ENCODE peak calls at places on chromosome 22, in nine cellular contexts. B is GDM1; W is BJ; T is glomerular endothelial cell; J is psoas muscle; X is neuronal stem cell; K is cardiac fibroblast; Z is T-cell; I is activated naive CD4-positive, alpha-beta T cell treated with Interleukin-2 at 50 U/mL for 16 hours. A is an unnamed sample.

GRCh38 chr22:28208036-28208435 is 289.0 kb upstream of the PITPNB start:
- DNase-seq in Z (no peak), W (no peak), X (no peak), T (no peak), I (no peak), J (no peak), K (peak), B (no peak), A (no peak)

GRCh38 chr22:34966980-34967379 is 99.0 kb upstream of the ISX start:
- DNase-seq in K (peak), I (no peak), J (no peak), B (no peak), X (no peak), Z (no peak), T (no peak), W (no peak), A (no peak)

GRCh38 chr22:35315855-35316745 is 16.4 kb downstream of the TOM1 start:
- DNase-seq in W (no peak), X (no peak), B (no peak), I (no peak), T (no peak), K (no peak), Z (no peak), J (peak), A (no peak)

GRCh38 chr22:44860311-44860710 is 107.9 kb downstream of the ARHGAP8 start:
- DNase-seq in Z (no peak), I (no peak), T (no peak), J (no peak), K (no peak), X (no peak), B (no peak), W (no peak), A (no peak)

GRCh38 chr22:38657248-38657909 is 941 bp downstream of the CBY1 start:
- DNase-seq in J (no peak), K (peak), B (no peak), X (no peak), W (no peak), Z (peak), T (no peak), I (peak), A (no peak)

GRCh38 chr22:46968359-46968740 is 205.9 kb downstream of the TBC1D22A start:
- DNase-seq in T (no peak), W (no peak), J (peak), Z (no peak), K (no peak), X (no peak), B (no peak), I (no peak), A (no peak)

GRCh38 chr22:28795932-28796856 is 4.2 kb downstream of the XBP1 start:
- DNase-seq in X (no peak), I (no peak), K (no peak), T (no peak), B (no peak), W (no peak), J (no peak), Z (no peak), A (no peak)

GRCh38 chr22:46149493-46149997 is 781 bp upstream of the PPARA start:
- DNase-seq in Z (peak), X (peak), W (no peak), T (no peak), J (peak), K (no peak), B (no peak), I (peak), A (peak)

GRCh38 chr22:39517470-39517869 is 2.9 kb upstream of the ATF4 start:
- DNase-seq in W (no peak), B (no peak), Z (no peak), T (no peak), K (no peak), X (no peak), J (no peak), I (no peak), A (no peak)

GRCh38 chr22:49771266-49772065 is 56.2 kb downstream of the BRD1 start:
- DNase-seq in B (no peak), I (no peak), W (no peak), X (no peak), K (no peak), Z (no peak), T (no peak), J (peak), A (no peak)

GRCh38 chr22:27100789-27101188 is 443.4 kb downstream of the MIAT start:
- DNase-seq in B (no peak), J (no peak), K (no peak), W (no peak), Z (no peak), X (peak), I (no peak), T (no peak), A (no peak)

GRCh38 chr22:46150615-46151423 is 493 bp downstream of the PPARA start:
- DNase-seq in X (peak), J (peak), I (peak), Z (peak), T (no peak), W (no peak), K (no peak), B (no peak), A (peak)

GRCh38 chr22:23306438-23306921 is 126.2 kb downstream of the BCR start:
- DNase-seq in J (no peak), W (no peak), T (peak), X (no peak), B (no peak), K (peak), Z (no peak), I (no peak), A (no peak)

GRCh38 chr22:20043997-20044342 is 23.1 kb downstream of the TANGO2 start:
- DNase-seq in B (no peak), W (no peak), Z (no peak), J (no peak), K (no peak), I (no peak), X (no peak), T (no peak), A (no peak)

GRCh38 chr22:29195118-29195963 is 10.4 kb upstream of the EMID1 start:
- DNase-seq in J (no peak), X (no peak), I (no peak), K (no peak), W (no peak), T (no peak), Z (no peak), B (no peak), A (no peak)

GRCh38 chr22:20407829-20408228 is 13.9 kb downstream of the ZNF74 start:
- DNase-seq in X (no peak), B (no peak), W (no peak), J (no peak), I (no peak), Z (no peak), T (no peak), K (no peak), A (no peak)

GRCh38 chr22:44292007-44292370 is 20.8 kb downstream of the SHISAL1 start:
- DNase-seq in T (no peak), K (no peak), Z (no peak), B (no peak), W (no peak), X (no peak), J (no peak), I (no peak), A (no peak)

GRCh38 chr22:31556627-31557203 is 60.4 kb downstream of the SFI1 start:
- DNase-seq in B (no peak), T (no peak), K (peak), J (no peak), X (peak), W (no peak), Z (peak), I (no peak), A (no peak)

GRCh38 chr22:16967453-16968217 is 40.4 kb downstream of the GAB4 start:
- DNase-seq in I (no peak), W (no peak), J (no peak), Z (no peak), X (no peak), T (no peak), B (no peak), K (no peak), A (no peak)

GRCh38 chr22:31075961-31076360 is 5.2 kb upstream of the SMTN start:
- DNase-seq in T (no peak), Z (no peak), J (peak), X (no peak), K (peak), I (no peak), B (no peak), W (peak), A (no peak)

GRCh38 chr22:29152381-29153138 is 53.1 kb upstream of the EMID1 start:
- DNase-seq in Z (no peak), B (no peak), T (no peak), K (no peak), J (no peak), I (no peak), X (no peak), W (no peak), A (no peak)

GRCh38 chr22:37581534-37581933 is 1.6 kb upstream of the LGALS2 start:
- DNase-seq in J (peak), T (no peak), I (no peak), W (no peak), K (no peak), B (no peak), X (no peak), Z (no peak), A (no peak)

GRCh38 chr22:42432818-42433217 is 615 bp upstream of the NFAM1 start:
- DNase-seq in K (no peak), W (no peak), J (no peak), T (no peak), I (no peak), Z (no peak), B (no peak), X (no peak), A (no peak)

GRCh38 chr22:31872209-31872608 is 72.1 kb upstream of the YWHAH start:
- DNase-seq in Z (no peak), W (no peak), X (no peak), J (no peak), B (no peak), K (no peak), I (no peak), T (peak), A (no peak)

GRCh38 chr22:24776525-24776924 is 2.0 kb upstream of the PIWIL3 start:
- DNase-seq in K (no peak), X (no peak), Z (no peak), W (no peak), B (no peak), I (no peak), J (no peak), T (no peak), A (no peak)

GRCh38 chr22:47202819-47203553 is 440.5 kb downstream of the TBC1D22A start:
- DNase-seq in T (no peak), B (no peak), W (no peak), I (no peak), J (peak), Z (no peak), K (no peak), X (no peak), A (no peak)

GRCh38 chr22:41940853-41941765 is 5.8 kb downstream of the CENPM start:
- DNase-seq in W (no peak), K (peak), Z (peak), B (peak), X (peak), T (no peak), I (peak), J (peak), A (peak)

GRCh38 chr22:39077513-39077840 is 402 bp downstream of the APOBEC3G start:
- DNase-seq in J (no peak), K (no peak), I (no peak), X (no peak), W (no peak), Z (no peak), B (no peak), T (no peak), A (no peak)

GRCh38 chr22:42648368-42649260 is 578 bp downstream of the CYB5R3 start:
- DNase-seq in T (no peak), K (peak), X (no peak), W (no peak), B (no peak), J (peak), Z (peak), I (peak), A (no peak)

GRCh38 chr22:21009638-21010425 is 5.1 kb upstream of the P2RX6 start:
- DNase-seq in T (no peak), I (no peak), J (no peak), B (peak), X (peak), W (no peak), K (peak), Z (no peak), A (no peak)

GRCh38 chr22:25362215-25362882 is 142.9 kb downstream of the CRYBB2 start:
- DNase-seq in T (no peak), W (no peak), I (peak), K (peak), X (peak), Z (peak), B (no peak), J (peak), A (peak)

GRCh38 chr22:50114221-50114981 is 24.6 kb downstream of the MOV10L1 start:
- DNase-seq in X (no peak), T (peak), J (no peak), W (peak), K (peak), I (no peak), B (no peak), Z (no peak), A (no peak)

GRCh38 chr22:45212306-45212709 is 28.4 kb downstream of the KIAA0930 start:
- DNase-seq in X (no peak), B (no peak), Z (no peak), W (peak), K (peak), I (no peak), J (peak), T (no peak), A (no peak)

GRCh38 chr22:16915711-16916110 is 90.5 kb upstream of the XKR3 start:
- DNase-seq in T (no peak), I (no peak), B (peak), W (no peak), J (no peak), K (peak), X (no peak), Z (no peak), A (no peak)